ENCODE peak calls at places on chromosomes 11 and 22, in seven cellular contexts. T is neural progenitor cell, K is psoas muscle, J is iris pigment epithelial cell, P is activated T-cell treated with anti-CD3 and anti-CD28 coated beads for 48 hours, N is lung, R is myocyte. F is an unnamed sample.

GRCh38 chr11:76655466-76656086 is 15.0 kb downstream of the LRRC32 start:
- DNase-seq in K (no peak), R (no peak), N (no peak), J (no peak), T (no peak), P (no peak), F (no peak)

GRCh38 chr11:115455606-115456005 is 48.6 kb downstream of the CADM1 start:
- DNase-seq in N (no peak), J (no peak), P (no peak), T (no peak), R (no peak), K (no peak), F (no peak)

GRCh38 chr11:85826096-85826855 is 15.3 kb upstream of the SYTL2 start:
- DNase-seq in R (peak; percentile 83), N (no peak), T (peak; percentile 60), K (no peak), P (no peak), J (peak; percentile 38), F (no peak)

GRCh38 chr22:36612458-36612857 is 83.5 kb upstream of the EIF3D start:
- DNase-seq in R (peak; percentile 78), J (peak; percentile 7), T (no peak), P (no peak), N (no peak), K (no peak), F (no peak)

GRCh38 chr11:17563248-17563647 is 16.2 kb downstream of the OTOG start:
- DNase-seq in T (peak; percentile 37), R (peak; percentile 61), N (no peak), J (no peak), P (no peak), K (no peak), F (no peak)

GRCh38 chr11:81655351-81655750 is 1078.3 kb downstream of the FAM181B start:
- DNase-seq in J (peak; percentile 4), T (no peak), N (no peak), P (no peak), K (no peak), R (no peak), F (no peak)

GRCh38 chr22:49662681-49663080 is 165.0 kb downstream of the BRD1 start:
- DNase-seq in R (no peak), K (no peak), P (no peak), N (no peak), J (no peak), T (no peak), F (no peak)

GRCh38 chr11:399731-400211 is 5.8 kb downstream of the PKP3 start:
- DNase-seq in R (no peak), K (no peak), J (no peak), N (no peak), P (no peak), T (no peak), F (no peak)

GRCh38 chr11:46279393-46280099 is 2.1 kb downstream of the CREB3L1 start:
- DNase-seq in J (peak; percentile 70), P (no peak), R (peak; percentile 90), N (no peak), T (peak; percentile 49), K (peak; percentile 76), F (no peak)

GRCh38 chr11:47376183-47376542 is 2.2 kb downstream of the SPI1 start:
- DNase-seq in J (no peak), K (no peak), N (no peak), P (no peak), T (no peak), R (no peak), F (no peak)

GRCh38 chr11:72369786-72370185 is 64.5 kb downstream of the CLPB start:
- DNase-seq in N (no peak), J (no peak), P (no peak), K (no peak), R (no peak), T (no peak), F (no peak)

GRCh38 chr11:121591405-121592033 is 138.8 kb upstream of the SORL1-AS1 start:
- DNase-seq in P (peak; percentile 52), T (peak; percentile 84), N (peak; percentile 71), R (peak; percentile 81), J (peak; percentile 72), K (no peak), F (peak; percentile 84)

GRCh38 chr22:35349368-35349703 is 31.6 kb upstream of the HMOX1 start:
- DNase-seq in P (no peak), T (no peak), R (no peak), J (no peak), N (no peak), K (no peak), F (no peak)

GRCh38 chr11:119322360-119322739 is 5.4 kb upstream of the MCAM start:
- DNase-seq in J (no peak), P (no peak), N (no peak), K (no peak), T (no peak), R (no peak), F (no peak)

GRCh38 chr11:133968300-133968699 is 11.5 kb upstream of the IGSF9B start:
- DNase-seq in K (no peak), N (no peak), J (no peak), P (no peak), T (peak; percentile 84), R (no peak), F (no peak)

GRCh38 chr11:61893981-61894380 is 2.6 kb upstream of the FADS3 start:
- DNase-seq in K (no peak), P (no peak), N (no peak), R (peak; percentile 46), J (peak; percentile 94), T (no peak), F (no peak)

GRCh38 chr11:92376146-92376599 is 151.6 kb downstream of the FAT3 start:
- DNase-seq in R (peak; percentile 81), J (peak; percentile 44), T (no peak), P (no peak), N (no peak), K (no peak), F (no peak)

GRCh38 chr11:71096751-71097388 is 155.5 kb downstream of the SHANK2 start:
- DNase-seq in J (no peak), P (no peak), R (peak; percentile 16), K (no peak), N (no peak), T (no peak), F (no peak)

GRCh38 chr22:39097098-39098020 is at the start of gene APOBEC3H:
- DNase-seq in R (peak; percentile 17), P (no peak), K (peak; percentile 44), T (no peak), N (peak; percentile 31), J (peak; percentile 12), F (peak; percentile 80)

GRCh38 chr22:36356708-36357694 is 30.8 kb downstream of the MYH9 start:
- DNase-seq in P (no peak), N (no peak), T (no peak), J (no peak), R (no peak), K (no peak), F (no peak)

GRCh38 chr11:61161190-61162091 is at the start of gene VPS37C:
- DNase-seq in P (peak; percentile 95), K (peak; percentile 94), T (peak; percentile 95), R (peak; percentile 91), J (peak; percentile 85), N (peak; percentile 90), F (peak; percentile 99)

GRCh38 chr11:44506375-44507016 is 59.0 kb upstream of the CD82 start:
- DNase-seq in P (no peak), J (no peak), R (no peak), K (no peak), N (no peak), T (no peak), F (no peak)

GRCh38 chr11:60155928-60156327 is 27.0 kb downstream of the MS4A6A start:
- DNase-seq in T (no peak), N (no peak), K (no peak), R (no peak), P (no peak), J (no peak), F (no peak)

GRCh38 chr11:128520886-128521696 is 66.3 kb downstream of the ETS1 start:
- DNase-seq in P (no peak), K (peak; percentile 51), N (no peak), T (no peak), R (no peak), J (no peak), F (no peak)

GRCh38 chr11:63831326-63831725 is 7.6 kb upstream of the MARK2 start:
- DNase-seq in K (no peak), P (no peak), T (no peak), R (no peak), J (no peak), N (no peak), F (no peak)

GRCh38 chr11:45857834-45858492 is 10.7 kb downstream of the CRY2 start:
- DNase-seq in K (peak; percentile 78), P (no peak), N (peak; percentile 76), T (no peak), J (peak; percentile 95), R (peak; percentile 79), F (no peak)

GRCh38 chr22:23249506-23250423 is 69.5 kb downstream of the BCR start:
- DNase-seq in K (peak; percentile 13), R (no peak), P (no peak), T (no peak), J (no peak), N (no peak), F (no peak)

GRCh38 chr22:22103078-22103593 is 120.5 kb upstream of the TOP3B start:
- DNase-seq in N (no peak), P (peak; percentile 17), J (peak; percentile 12), T (peak; percentile 24), K (no peak), R (no peak), F (no peak)